ENCODE peak calls at places on chromosomes 13 and 19, in nine cellular contexts. V is K562, X is ovary, J is transverse colon, G is uterus, P is adrenal gland, K is bronchial epithelial cell, E is cardiac muscle cell, M is AG04450. L is an unnamed sample.

GRCh38 chr19:47469419-47469700 is 2.3 kb downstream of the SLC8A2 start:
- DNase-seq in V (no peak), X (no peak), J (no peak), G (no peak), P (no peak), K (no peak), E (no peak), M (no peak), L (no peak)

GRCh38 chr13:58452123-58452623 is 820.6 kb downstream of the PCDH17 start:
- DNase-seq in V (no peak), X (no peak), J (no peak), G (no peak), P (no peak), K (no peak), E (peak), M (no peak), L (no peak)

GRCh38 chr13:94569615-94570014 is 26.3 kb downstream of the TGDS start:
- DNase-seq in V (no peak), X (no peak), J (no peak), G (no peak), P (no peak), K (no peak), E (no peak), M (no peak), L (no peak)

GRCh38 chr19:8445488-8446001 is 770 bp downstream of the HNRNPM start:
- DNase-seq in V (peak), X (peak), J (peak), G (peak), P (peak), K (peak), E (peak), M (no peak), L (no peak)

GRCh38 chr19:15115080-15115479 is 7.9 kb downstream of the SYDE1 start:
- DNase-seq in V (no peak), X (peak), J (peak), G (peak), P (peak), K (no peak), E (peak), M (no peak), L (no peak)

GRCh38 chr19:5080030-5080644 is 111.2 kb downstream of the KDM4B start:
- DNase-seq in V (no peak), X (no peak), J (no peak), G (no peak), P (no peak), K (no peak), E (no peak), M (no peak), L (no peak)

GRCh38 chr13:84658881-84659661 is 776.8 kb upstream of the SLITRK1 start:
- DNase-seq in V (no peak), X (no peak), J (no peak), G (no peak), P (no peak), K (peak), E (peak), M (no peak), L (no peak)

GRCh38 chr19:40147693-40148347 is 43.4 kb upstream of the MAP3K10 start:
- DNase-seq in V (no peak), X (no peak), J (peak), G (no peak), P (peak), K (peak), E (peak), M (peak), L (no peak)

GRCh38 chr19:13611596-13611995 is 105.3 kb upstream of the CACNA1A start:
- DNase-seq in V (no peak), X (no peak), J (no peak), G (no peak), P (no peak), K (no peak), E (no peak), M (no peak), L (no peak)

GRCh38 chr13:33087091-33087490 is 70.9 kb downstream of the KL start:
- DNase-seq in V (no peak), X (no peak), J (no peak), G (no peak), P (no peak), K (no peak), E (peak), M (no peak), L (no peak)

GRCh38 chr13:100214886-100215285 is 126.0 kb downstream of the PCCA start:
- DNase-seq in V (no peak), X (no peak), J (no peak), G (no peak), P (no peak), K (peak), E (peak), M (peak), L (no peak)

GRCh38 chr13:106378263-106378662 is 157.2 kb downstream of the EFNB2 start:
- DNase-seq in V (no peak), X (no peak), J (no peak), G (no peak), P (no peak), K (no peak), E (no peak), M (no peak), L (no peak)

GRCh38 chr13:106375085-106375484 is 160.4 kb downstream of the EFNB2 start:
- DNase-seq in V (no peak), X (no peak), J (no peak), G (no peak), P (no peak), K (no peak), E (no peak), M (no peak), L (no peak)

GRCh38 chr13:106376411-106377112 is 158.9 kb downstream of the EFNB2 start:
- DNase-seq in V (no peak), X (no peak), J (no peak), G (peak), P (no peak), K (peak), E (peak), M (peak), L (peak)

GRCh38 chr13:106374631-106375030 is 160.8 kb downstream of the EFNB2 start:
- DNase-seq in V (no peak), X (no peak), J (no peak), G (no peak), P (no peak), K (no peak), E (no peak), M (no peak), L (no peak)

DNA sequence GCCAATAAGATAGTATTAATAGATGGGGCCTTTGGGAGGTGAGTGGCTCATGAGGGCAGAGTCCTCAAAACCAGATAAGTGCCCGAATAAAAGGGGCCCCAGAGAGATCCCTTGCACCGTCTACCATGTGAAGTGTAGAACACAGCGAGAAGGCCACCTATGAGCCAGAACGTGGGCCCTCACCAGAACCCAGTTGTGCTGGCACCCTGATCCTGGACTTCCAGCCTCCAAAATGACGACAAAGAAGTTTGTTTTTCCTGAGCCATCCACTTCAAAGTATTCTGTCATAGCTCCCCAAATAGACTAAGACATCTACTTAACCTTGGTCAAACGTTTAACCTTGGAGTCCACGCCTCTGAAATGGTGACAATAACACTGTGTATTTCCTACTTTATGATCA is 158.1 kb downstream of the EFNB2 start:
- DNase-seq in V (no peak), X (no peak), J (no peak), G (no peak), P (no peak), K (no peak), E (no peak), M (no peak), L (no peak)
- TF ChIP-seq CTCF in V (no peak), X (no peak), J (no peak), G (no peak), P (no peak), K (no peak), E (no peak), M (no peak), L (no peak)

GRCh38 chr19:45499196-45500180 is 1.2 kb downstream of the PPM1N start:
- DNase-seq in V (peak), X (no peak), J (peak), G (no peak), P (peak), K (peak), E (peak), M (no peak), L (no peak)
- H3K4me3 ChIP-seq in V (no peak), X (no peak), J (no peak), G (no peak), P (no peak), K (no peak), E (peak), M (no peak), L (no peak)

GRCh38 chr13:113929628-113930615 is 44.0 kb downstream of the C13orf46 start:
- DNase-seq in V (no peak), X (no peak), J (no peak), G (no peak), P (peak), K (no peak), E (no peak), M (no peak), L (no peak)
- TF ChIP-seq CTCF in V (no peak), X (no peak), J (no peak), G (no peak), P (no peak), K (no peak), E (no peak), M (no peak), L (no peak)

DNA sequence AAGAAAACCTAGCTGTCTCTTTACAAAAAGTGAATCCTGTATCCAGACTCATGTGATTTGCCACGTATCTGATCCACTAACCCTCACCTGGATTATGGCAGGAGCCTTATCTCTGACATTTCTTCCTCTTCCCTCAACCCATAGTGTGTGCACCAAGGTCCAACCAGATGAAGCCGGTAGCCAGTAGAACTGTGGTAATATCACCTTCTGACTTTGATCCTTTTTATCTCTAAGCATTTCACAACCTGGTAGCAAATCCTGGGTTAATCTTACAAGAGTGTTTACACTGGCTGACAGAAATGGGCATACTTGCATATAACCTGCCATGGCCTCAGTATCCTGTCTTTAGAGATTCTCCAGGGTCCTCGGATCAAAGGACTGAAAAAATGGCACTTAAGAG is 1.9 kb downstream of the ZNF417 start:
- DNase-seq in V (no peak), X (no peak), J (no peak), G (no peak), P (no peak), K (no peak), E (no peak), M (no peak), L (no peak)
- H3K4me3 ChIP-seq in V (no peak), X (no peak), J (no peak), G (no peak), P (no peak), K (no peak), E (no peak), M (no peak), L (no peak)

GRCh38 chr19:57466489-57466888 is 9.5 kb upstream of the VN1R1 start:
- DNase-seq in V (no peak), X (no peak), J (no peak), G (no peak), P (no peak), K (no peak), E (no peak), M (no peak), L (no peak)

GRCh38 chr19:57465680-57466381 is 8.9 kb upstream of the VN1R1 start:
- DNase-seq in V (peak), X (no peak), J (peak), G (no peak), P (no peak), K (peak), E (peak), M (no peak), L (no peak)
- TF ChIP-seq CTCF in V (peak), X (no peak), J (no peak), G (no peak), P (no peak), K (peak), E (peak), M (peak), L (peak)

GRCh38 chr19:48751835-48752510 is 468 bp downstream of the FUT1 start:
- DNase-seq in V (no peak), X (no peak), J (no peak), G (no peak), P (no peak), K (peak), E (no peak), M (no peak), L (no peak)

GRCh38 chr19:48752511-48753365 is at the start of gene FUT1:
- DNase-seq in V (peak), X (no peak), J (peak), G (no peak), P (peak), K (peak), E (peak), M (no peak), L (no peak)

GRCh38 chr19:48749571-48750198 is 2.8 kb downstream of the FUT1 start:
- DNase-seq in V (no peak), X (no peak), J (no peak), G (no peak), P (no peak), K (no peak), E (no peak), M (no peak), L (no peak)

GRCh38 chr19:48750351-48750750 is 2.1 kb downstream of the FUT1 start:
- DNase-seq in V (no peak), X (no peak), J (no peak), G (no peak), P (no peak), K (no peak), E (no peak), M (no peak), L (no peak)

GRCh38 chr19:48750771-48751504 is 1.5 kb downstream of the FUT1 start:
- DNase-seq in V (no peak), X (no peak), J (no peak), G (no peak), P (no peak), K (no peak), E (no peak), M (no peak), L (no peak)
- H3K4me3 ChIP-seq in V (no peak), X (no peak), J (no peak), G (no peak), P (no peak), K (no peak), E (no peak), M (no peak), L (no peak)